ENCODE peak calls at places on chromosomes 13 and 19, in seven cellular contexts. V is omental fat pad, S is progenitor cell of endocrine pancreas, O is heart right ventricle, J is heart left ventricle, F is NB4, E is SK-N-SH. B is an unnamed sample.

GRCh38 chr13:109584844-109585361 is 201.5 kb downstream of the IRS2 start:
- DNase-seq in S (no peak), E (no peak), J (no peak), O (no peak), F (no peak), V (no peak), B (no peak)

GRCh38 chr13:99335603-99336002 is 28.4 kb upstream of the GPR183 start:
- DNase-seq in F (peak; percentile 76), E (no peak), V (no peak), O (no peak), S (no peak), J (no peak), B (no peak)

GRCh38 chr13:26996965-26997752 is 174.5 kb downstream of the USP12 start:
- DNase-seq in E (no peak), S (no peak), F (peak; percentile 98), V (no peak), O (peak; percentile 44), J (peak; percentile 51), B (no peak)

GRCh38 chr13:77865588-77865987 is 53.0 kb downstream of the EDNRB start:
- DNase-seq in V (no peak), O (no peak), J (no peak), E (no peak), F (no peak), S (no peak), B (no peak)

GRCh38 chr13:54573186-54573585 is 1544.6 kb downstream of the OLFM4 start:
- DNase-seq in O (no peak), F (no peak), S (no peak), J (no peak), V (no peak), E (no peak), B (no peak)

GRCh38 chr13:23609414-23610186 is 39.4 kb downstream of the TNFRSF19 start:
- DNase-seq in S (no peak), J (peak; percentile 28), F (no peak), O (peak; percentile 40), E (no peak), V (no peak), B (peak; percentile 39)

GRCh38 chr13:50226515-50227147 is 211.4 kb downstream of the KCNRG start:
- DNase-seq in S (no peak), V (no peak), O (no peak), E (no peak), J (no peak), F (no peak), B (no peak)

GRCh38 chr13:64158910-64159309 is 2743.3 kb upstream of the PCDH20 start:
- DNase-seq in S (no peak), V (no peak), O (no peak), J (no peak), E (peak; percentile 5), F (no peak), B (peak; percentile 60)

GRCh38 chr13:58434943-58435342 is 803.4 kb downstream of the PCDH17 start:
- DNase-seq in O (no peak), S (no peak), E (no peak), J (no peak), F (no peak), V (no peak), B (no peak)

GRCh38 chr19:19335408-19336158 is 15.0 kb downstream of the MAU2 start:
- DNase-seq in E (peak; percentile 15), S (no peak), J (no peak), F (no peak), V (no peak), O (no peak), B (no peak)

GRCh38 chr19:37997911-37998344 is 90.9 kb downstream of the SIPA1L3 start:
- DNase-seq in J (no peak), V (no peak), S (no peak), F (peak; percentile 46), O (no peak), E (no peak), B (peak; percentile 96)

GRCh38 chr13:112893570-112894422 is 75.2 kb upstream of the MCF2L start:
- DNase-seq in J (no peak), S (peak; percentile 70), E (peak; percentile 94), F (peak; percentile 33), O (no peak), V (no peak), B (no peak)

GRCh38 chr19:53881482-53882390 is at the start of gene PRKCG:
- DNase-seq in F (peak; percentile 55), J (peak; percentile 28), O (no peak), E (peak; percentile 76), S (peak; percentile 68), V (no peak), B (no peak)

GRCh38 chr13:110156186-110157065 is 150.5 kb downstream of the COL4A1 start:
- DNase-seq in S (no peak), V (no peak), F (no peak), J (no peak), O (no peak), E (no peak), B (peak; percentile 21)

GRCh38 chr19:3722443-3723109 is 14.4 kb downstream of the TJP3 start:
- DNase-seq in O (no peak), E (peak; percentile 59), V (no peak), S (peak; percentile 64), F (no peak), J (no peak), B (no peak)

GRCh38 chr19:49149652-49150105 is 5.5 kb downstream of the HRC start:
- DNase-seq in S (peak; percentile 65), J (peak; percentile 81), F (peak; percentile 61), O (peak; percentile 81), E (peak; percentile 84), V (no peak), B (peak; percentile 66)

DNA sequence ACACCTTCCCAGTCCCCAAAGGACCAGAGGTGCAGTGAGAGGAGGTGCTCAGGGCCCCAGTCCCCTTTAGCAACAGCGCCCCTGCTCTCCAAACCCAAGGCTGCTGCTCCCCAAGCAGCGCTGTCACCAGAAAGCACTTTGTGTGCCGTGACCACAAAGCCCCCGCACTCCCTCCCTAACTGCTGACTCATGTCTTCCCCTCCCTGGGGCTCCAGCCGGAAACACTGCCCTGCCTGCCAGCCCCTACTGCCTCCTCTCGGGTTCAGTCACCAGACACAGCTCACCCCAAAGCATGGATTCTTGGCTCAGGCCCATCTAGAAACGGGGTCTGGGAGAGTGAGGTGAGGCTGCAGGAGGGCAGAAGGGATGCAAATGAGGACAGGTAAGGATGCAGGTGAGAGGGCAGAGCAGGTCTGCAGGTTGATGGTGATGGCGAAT is 4.9 kb upstream of the TNFSF14 start:
- DNase-seq in S (no peak), J (peak; percentile 42), E (no peak), V (no peak), O (peak; percentile 23), F (peak; percentile 95), B (peak; percentile 47)
- TF ChIP-seq CTCF in S (no peak), J (no peak), E (peak; percentile 24), V (no peak), O (no peak), F (peak; percentile 13), B (no peak)

GRCh38 chr19:29841209-29841558 is 29.4 kb downstream of the CCNE1 start:
- DNase-seq in J (no peak), E (no peak), F (no peak), S (no peak), V (no peak), O (no peak), B (no peak)
- TF ChIP-seq CTCF in J (no peak), E (no peak), F (no peak), S (no peak), V (no peak), O (no peak), B (no peak)

GRCh38 chr13:102771298-102772041 is 2.1 kb downstream of the TEX30 start:
- DNase-seq in F (peak; percentile 50), S (no peak), V (no peak), E (no peak), J (no peak), O (no peak), B (no peak)

GRCh38 chr13:102768914-102769313 is 4.7 kb downstream of the TEX30 start:
- DNase-seq in S (no peak), O (no peak), F (no peak), V (no peak), J (no peak), E (no peak), B (no peak)

GRCh38 chr13:102772042-102772425 is 1.6 kb downstream of the TEX30 start:
- DNase-seq in F (peak; percentile 77), S (no peak), V (no peak), O (no peak), J (no peak), E (no peak), B (no peak)

GRCh38 chr13:102770435-102770834 is 3.2 kb downstream of the TEX30 start:
- DNase-seq in J (no peak), E (no peak), V (no peak), S (no peak), O (no peak), F (no peak), B (no peak)

GRCh38 chr13:102769679-102770078 is 3.9 kb downstream of the TEX30 start:
- DNase-seq in E (peak; percentile 20), J (no peak), S (no peak), F (peak; percentile 15), O (no peak), V (no peak), B (no peak)
- TF ChIP-seq CTCF in E (peak; percentile 28), J (no peak), S (no peak), F (no peak), O (no peak), V (no peak), B (no peak)

DNA sequence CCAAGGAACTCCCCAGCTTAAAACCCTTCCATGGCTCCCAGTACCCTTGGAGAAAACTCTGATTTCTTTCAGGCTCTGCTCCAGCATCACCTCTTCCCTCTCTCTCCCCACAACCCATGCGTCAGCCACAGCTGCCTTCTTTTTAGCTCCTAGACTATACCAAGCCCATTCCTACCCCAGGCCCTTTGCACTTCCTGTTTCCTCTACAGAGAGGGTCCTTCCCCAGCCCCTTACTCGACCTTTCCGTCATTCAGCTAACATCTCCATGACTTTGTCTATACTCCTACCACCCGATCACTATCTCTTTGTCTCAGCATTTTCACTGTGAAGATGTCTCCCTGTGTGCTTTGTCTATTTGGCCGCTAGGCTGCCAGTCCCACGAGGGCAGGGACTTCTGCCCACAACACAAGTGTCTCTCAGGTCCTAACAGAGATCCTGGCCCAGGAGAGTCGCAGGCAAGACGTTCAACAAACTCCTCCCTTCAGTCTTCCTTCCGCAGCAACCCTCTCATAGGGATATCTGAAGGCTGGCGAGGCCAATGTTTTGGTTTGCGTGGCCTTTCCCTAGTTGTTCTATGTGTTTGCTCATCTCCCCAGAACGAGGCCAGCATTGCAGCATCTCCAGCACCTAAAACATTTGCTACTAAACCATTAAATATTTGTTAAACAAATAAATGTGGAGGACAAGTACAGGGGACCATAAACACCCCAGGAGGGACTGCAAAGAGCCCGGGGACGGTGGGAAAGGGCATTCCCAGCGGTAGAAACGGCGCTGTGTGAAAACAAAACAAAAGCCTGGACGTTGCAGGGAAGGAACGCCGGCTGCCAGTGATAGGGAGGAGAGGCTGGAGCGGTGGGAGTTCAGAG is 816 bp downstream of the CCNP start:
- DNase-seq in V (no peak), J (no peak), O (no peak), E (no peak), F (no peak), S (no peak), B (peak; percentile 20)
- TF ChIP-seq CTCF in V (no peak), J (no peak), O (no peak), E (no peak), F (no peak), S (no peak), B (peak; percentile 31)

DNA sequence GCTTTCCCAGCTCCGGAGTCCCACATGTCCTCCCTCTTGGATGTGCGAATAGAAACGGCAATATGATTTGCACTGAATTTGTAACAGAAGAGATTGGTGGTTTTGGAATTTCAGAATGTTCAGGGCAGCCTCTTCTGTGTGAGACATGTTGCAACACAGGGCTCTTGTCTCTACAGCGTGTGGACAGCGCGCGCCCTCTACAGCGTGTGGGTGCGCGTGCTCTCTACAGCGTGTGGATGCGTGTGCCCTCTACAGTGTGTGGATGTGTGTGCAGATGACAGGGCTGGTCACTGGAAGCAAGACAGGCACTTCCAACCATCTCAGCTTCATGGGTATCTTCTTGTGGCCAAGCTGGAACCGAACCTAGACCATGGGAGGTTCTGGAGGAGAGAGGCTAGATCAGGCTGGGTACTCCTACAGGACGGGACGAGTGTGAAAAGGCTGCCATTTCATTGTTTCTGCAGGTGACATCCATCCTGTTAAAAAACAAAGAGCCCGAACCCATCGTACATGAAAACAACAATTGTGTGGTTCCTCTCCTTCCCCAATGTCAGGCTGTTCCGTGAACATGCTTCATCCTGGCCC is 78.4 kb downstream of the TEX29 start:
- DNase-seq in F (peak; percentile 12), O (no peak), V (no peak), E (no peak), J (no peak), S (no peak), B (no peak)
- TF ChIP-seq CTCF in F (no peak), O (no peak), V (no peak), E (no peak), J (no peak), S (no peak), B (no peak)

B was measured in HFFc6.